ENCODE peak calls at places on chromosomes 16 and 17, in eight cellular contexts. P, W, O, R, K, V, F and Z are unnamed samples.
A peak's percentile ranks its signal among the peaks of the same experiment; 100 is the strongest.

GRCh38 chr16:84888450-84888849 is 68.7 kb downstream of the CRISPLD2 start:
- DNase-seq in O (no peak), F (no peak), K (no peak), V (peak; percentile 41), P (peak; percentile 47), W (peak; percentile 35), R (no peak), Z (no peak)

GRCh38 chr17:42459983-42460300 is 1.3 kb downstream of the ATP6V0A1 start:
- DNase-seq in W (no peak), P (peak; percentile 54), V (peak; percentile 46), K (peak; percentile 42), O (peak; percentile 3), F (peak; percentile 72), R (no peak), Z (no peak)

GRCh38 chr16:27113341-27113841 is 46.7 kb downstream of the C16orf82 start:
- DNase-seq in K (peak; percentile 81), P (no peak), O (no peak), W (no peak), F (no peak), R (no peak), V (no peak), Z (no peak)

GRCh38 chr16:17476414-17477259 is 5.9 kb upstream of the XYLT1 start:
- DNase-seq in W (no peak), R (no peak), P (peak; percentile 36), F (peak; percentile 81), K (peak; percentile 77), V (peak; percentile 63), O (peak; percentile 20), Z (no peak)

GRCh38 chr17:43536236-43537088 is 9.7 kb downstream of the ETV4 start:
- DNase-seq in O (no peak), P (peak; percentile 14), V (peak; percentile 78), W (no peak), R (no peak), K (peak; percentile 14), F (peak; percentile 72), Z (no peak)

GRCh38 chr17:45143767-45144198 is 4.5 kb upstream of the HEXIM1 start:
- DNase-seq in V (peak; percentile 87), R (no peak), K (no peak), W (peak; percentile 95), P (no peak), F (peak; percentile 89), O (no peak), Z (peak; percentile 92)

GRCh38 chr16:10576390-10577304 is 3.8 kb downstream of the EMP2 start:
- DNase-seq in P (no peak), O (no peak), V (no peak), F (peak; percentile 15), W (peak; percentile 47), K (no peak), R (no peak), Z (no peak)

GRCh38 chr17:47967607-47968252 is 3.2 kb upstream of the CDK5RAP3 start:
- DNase-seq in F (peak; percentile 87), R (no peak), K (no peak), V (peak; percentile 89), O (no peak), P (peak; percentile 89), W (no peak), Z (no peak)

GRCh38 chr17:67413399-67413798 is 36.3 kb downstream of the PITPNC1 start:
- DNase-seq in F (no peak), O (no peak), R (no peak), P (peak; percentile 79), V (no peak), W (no peak), K (no peak), Z (no peak)

GRCh38 chr16:84095466-84095865 is 21.3 kb downstream of the MBTPS1 start:
- DNase-seq in F (no peak), V (no peak), K (no peak), P (no peak), R (no peak), O (no peak), W (peak; percentile 58), Z (no peak)

GRCh38 chr17:45273551-45273957 is 11.7 kb upstream of the SPATA32 start:
- DNase-seq in P (no peak), F (peak; percentile 25), W (peak; percentile 40), O (no peak), V (no peak), K (no peak), R (no peak), Z (peak; percentile 71)

GRCh38 chr16:30094541-30095165 is 1.4 kb downstream of the YPEL3 start:
- DNase-seq in F (no peak), P (no peak), K (no peak), V (no peak), O (no peak), W (no peak), R (no peak), Z (no peak)

GRCh38 chr16:50473375-50473945 is 74.7 kb upstream of the NKD1 start:
- DNase-seq in R (no peak), O (no peak), P (peak; percentile 56), W (no peak), F (no peak), K (no peak), V (no peak), Z (no peak)

GRCh38 chr16:14097182-14097951 is 26.2 kb downstream of the MRTFB start:
- DNase-seq in W (no peak), F (no peak), P (peak; percentile 92), K (no peak), O (peak; percentile 67), R (no peak), V (no peak), Z (no peak)